ENCODE peak calls at places on chromosomes 13 and 19, in four cellular contexts. H is activated CD8-positive, alpha-beta memory T cell treated with anti-CD3 and anti-CD28 coated beads for 48 hours; W is NCI-H2081; J is astrocyte of the cerebellum. C is an unnamed sample.

GRCh38 chr13:79904581-79904980 is 423.6 kb downstream of the NDFIP2 start:
- DNase-seq in H (no peak), W (no peak), J (no peak), C (no peak)

GRCh38 chr13:100300213-100300612 is 211.3 kb downstream of the PCCA start:
- DNase-seq in H (no peak), W (no peak), J (no peak), C (no peak)

GRCh38 chr19:4534836-4535658 is at the start of gene PLIN5:
- DNase-seq in H (no peak), W (peak), J (no peak), C (peak)

GRCh38 chr19:33689886-33690285 is 68.1 kb downstream of the CHST8 start:
- DNase-seq in H (no peak), W (no peak), J (no peak), C (no peak)

GRCh38 chr19:27794444-27795042 is 1418.4 kb downstream of the UQCRFS1 start:
- DNase-seq in H (no peak), W (peak), J (no peak), C (no peak)

GRCh38 chr13:34064456-34065205 is 246.7 kb downstream of the RFC3 start:
- DNase-seq in H (no peak), W (no peak), J (no peak), C (no peak)

GRCh38 chr19:37953576-37954303 is 46.7 kb downstream of the SIPA1L3 start:
- DNase-seq in H (no peak), W (no peak), J (no peak), C (no peak)

GRCh38 chr13:46668302-46668720 is 115.3 kb downstream of the LRCH1 start:
- DNase-seq in H (no peak), W (peak), J (peak), C (no peak)

GRCh38 chr19:719081-719512 is 10.4 kb downstream of the PALM start:
- DNase-seq in H (no peak), W (no peak), J (no peak), C (no peak)

GRCh38 chr13:36344886-36345437 is 1.2 kb downstream of the SPART start:
- DNase-seq in H (no peak), W (peak), J (no peak), C (no peak)

GRCh38 chr13:50686547-50686946 is 156.9 kb downstream of the DLEU7 start:
- DNase-seq in H (no peak), W (no peak), J (no peak), C (no peak)

GRCh38 chr19:58500242-58500641 is 11.6 kb downstream of the SLC27A5 start:
- DNase-seq in H (no peak), W (no peak), J (no peak), C (no peak)

GRCh38 chr19:8506402-8506957 is 4.0 kb upstream of the PRAM1 start:
- DNase-seq in H (no peak), W (no peak), J (no peak), C (no peak)

GRCh38 chr13:92390217-92390616 is 836.4 kb upstream of the GPC6 start:
- DNase-seq in H (no peak), W (peak), J (no peak), C (no peak)

GRCh38 chr19:41894350-41894749 is 11.4 kb downstream of the ARHGEF1 start:
- DNase-seq in H (no peak), W (no peak), J (no peak), C (no peak)

GRCh38 chr13:90713436-90714133 is 633.9 kb upstream of the MIR17HG start:
- DNase-seq in H (no peak), W (no peak), J (no peak), C (no peak)

GRCh38 chr19:13417054-13417453 is 89.2 kb downstream of the CACNA1A start:
- DNase-seq in H (no peak), W (no peak), J (no peak), C (no peak)

GRCh38 chr19:54882758-54883157 is 8.7 kb downstream of the FCAR start:
- DNase-seq in H (no peak), W (no peak), J (no peak), C (no peak)

GRCh38 chr13:99383511-99383921 is 76.3 kb upstream of the GPR183 start:
- DNase-seq in H (no peak), W (no peak), J (no peak), C (no peak)

GRCh38 chr13:23744315-23744714 is 144.9 kb downstream of the MIPEP start:
- DNase-seq in H (no peak), W (no peak), J (no peak), C (no peak)

GRCh38 chr19:41944336-41944735 is 14.8 kb downstream of the RABAC1 start:
- DNase-seq in H (no peak), W (no peak), J (no peak), C (no peak)

GRCh38 chr19:53813996-53814395 is 10.1 kb downstream of the NLRP12 start:
- DNase-seq in H (no peak), W (no peak), J (no peak), C (no peak)

GRCh38 chr13:62356977-62357376 is 941.3 kb upstream of the PCDH20 start:
- DNase-seq in H (no peak), W (no peak), J (no peak), C (no peak)

GRCh38 chr19:5045015-5045414 is 76.1 kb downstream of the KDM4B start:
- DNase-seq in H (no peak), W (no peak), J (no peak), C (no peak)

GRCh38 chr13:111158136-111158805 is 43.2 kb downstream of the ARHGEF7 start:
- DNase-seq in H (no peak), W (no peak), J (no peak), C (no peak)

GRCh38 chr19:17286742-17287141 is 5.0 kb downstream of the ANKLE1 start:
- DNase-seq in H (no peak), W (no peak), J (no peak), C (no peak)

GRCh38 chr13:113442354-113442984 is 10.8 kb downstream of the ADPRHL1 start:
- DNase-seq in H (no peak), W (no peak), J (no peak), C (no peak)

GRCh38 chr19:8367327-8368001 is 3.5 kb downstream of the ANGPTL4 start:
- DNase-seq in H (no peak), W (no peak), J (peak), C (peak)

C was measured in retinal pigment epithelial cell.